ENCODE peak calls at places on chromosomes 3 and 15, in five cellular contexts. K is breast epithelium; R is transverse colon; H is activated naive CD4-positive, alpha-beta T cell; T is ecto neural progenitor cell. X is an unnamed sample.

GRCh38 chr3:119211803-119212202 is 28.9 kb downstream of the B4GALT4 start:
- DNase-seq in H (no peak), T (no peak), R (no peak), K (no peak), X (no peak)

GRCh38 chr15:23467110-23467600 is 20.1 kb upstream of the GOLGA6L2 start:
- DNase-seq in T (no peak), H (no peak), K (no peak), R (no peak), X (no peak)

GRCh38 chr15:68506071-68506470 is 72.7 kb upstream of the CORO2B start:
- DNase-seq in T (peak; percentile 28), H (no peak), R (no peak), K (no peak), X (no peak)

GRCh38 chr3:193831495-193832455 is 238.8 kb downstream of the OPA1 start:
- DNase-seq in R (no peak), H (no peak), K (no peak), T (no peak), X (no peak)

GRCh38 chr15:58222698-58223097 is 84.5 kb downstream of the AQP9 start:
- DNase-seq in T (no peak), H (no peak), K (no peak), R (no peak), X (no peak)

GRCh38 chr3:105518806-105519418 is 152.2 kb downstream of the ALCAM start:
- DNase-seq in T (no peak), K (no peak), H (no peak), R (no peak), X (no peak)

GRCh38 chr15:92117301-92117731 is 263.8 kb downstream of the SLCO3A1 start:
- DNase-seq in H (no peak), K (no peak), R (no peak), T (no peak), X (no peak)

GRCh38 chr3:195847061-195847950 is 35.6 kb upstream of the MUC4 start:
- DNase-seq in K (no peak), R (peak; percentile 45), T (no peak), H (no peak), X (no peak)

GRCh38 chr3:53023072-53023823 is 22.6 kb downstream of the SFMBT1 start:
- DNase-seq in K (no peak), T (no peak), R (no peak), H (no peak), X (no peak)

GRCh38 chr3:16897254-16897926 is 12.6 kb downstream of the PLCL2 start:
- DNase-seq in R (peak; percentile 78), T (no peak), H (no peak), K (no peak), X (no peak)

GRCh38 chr3:61583890-61584289 is 22.5 kb downstream of the PTPRG start:
- DNase-seq in T (no peak), H (no peak), R (no peak), K (no peak), X (no peak)

GRCh38 chr15:65344909-65345275 is 32.9 kb downstream of the IGDCC3 start:
- DNase-seq in R (no peak), H (no peak), T (no peak), K (no peak), X (no peak)

GRCh38 chr3:115709135-115709534 is 85.8 kb downstream of the GAP43 start:
- DNase-seq in R (no peak), T (no peak), H (no peak), K (no peak), X (no peak)

GRCh38 chr3:37642959-37643598 is 218.6 kb upstream of the CTDSPL start:
- DNase-seq in T (no peak), H (no peak), R (no peak), K (no peak), X (no peak)

GRCh38 chr15:39692464-39693327 is 89.9 kb downstream of the FSIP1 start:
- DNase-seq in H (no peak), R (no peak), T (peak; percentile 84), K (no peak), X (no peak)

GRCh38 chr3:195448205-195448875 is 5.5 kb upstream of the ACAP2 start:
- DNase-seq in K (no peak), R (no peak), H (no peak), T (no peak), X (no peak)

GRCh38 chr15:50558012-50558411 is 11.5 kb upstream of the USP50 start:
- DNase-seq in K (no peak), R (no peak), T (no peak), H (no peak), X (no peak)

GRCh38 chr3:156425651-156426050 is 129.3 kb downstream of the SSR3 start:
- DNase-seq in K (no peak), H (no peak), T (no peak), R (no peak), X (no peak)

GRCh38 chr15:77528968-77529319 is 103.8 kb downstream of the LINGO1 start:
- DNase-seq in K (no peak), T (no peak), R (no peak), H (no peak), X (peak; percentile 36)

GRCh38 chr15:29268706-29269484 is 727 bp downstream of the NSMCE3 start:
- DNase-seq in R (peak; percentile 47), H (no peak), T (peak; percentile 52), K (no peak), X (peak; percentile 49)

GRCh38 chr15:49468440-49468839 is 45.4 kb downstream of the FGF7 start:
- DNase-seq in R (no peak), K (no peak), H (no peak), T (no peak), X (no peak)

GRCh38 chr15:76963596-76963995 is 31.3 kb upstream of the PSTPIP1 start:
- DNase-seq in H (no peak), T (no peak), R (no peak), K (no peak), X (no peak)

X was measured in aorta.